ENCODE peak calls at places on chromosome 20, in six cellular contexts. U, L, Y, O, B and F are unnamed samples.
A peak's percentile ranks its signal among the peaks of the same experiment; 100 is the strongest.

GRCh38 chr20:23115823-23116222 is 29.7 kb upstream of the CD93 start:
- ATAC-seq in U (peak; percentile 60), L (no peak), Y (no peak), O (peak; percentile 61), B (no peak), F (peak; percentile 21)

GRCh38 chr20:57638895-57639236 is 18.6 kb upstream of the ZBP1 start:
- ATAC-seq in U (no peak), L (no peak), Y (no peak), O (no peak), B (no peak), F (no peak)

GRCh38 chr20:23588434-23589403 is 17.0 kb downstream of the CST9 start:
- ATAC-seq in U (no peak), L (no peak), Y (no peak), O (no peak), B (peak; percentile 66), F (no peak)

GRCh38 chr20:18263723-18264122 is 24.6 kb upstream of the ZNF133 start:
- ATAC-seq in U (no peak), L (peak; percentile 55), Y (peak; percentile 91), O (peak; percentile 53), B (no peak), F (no peak)

GRCh38 chr20:45827030-45827652 is at the start of gene TNNC2:
- ATAC-seq in U (no peak), L (no peak), Y (peak; percentile 61), O (no peak), B (no peak), F (no peak)

GRCh38 chr20:59207235-59207634 is 43.6 kb downstream of the ZNF831 start:
- ATAC-seq in U (no peak), L (no peak), Y (no peak), O (no peak), B (no peak), F (no peak)

GRCh38 chr20:47228654-47229053 is 127.8 kb downstream of the ZMYND8 start:
- ATAC-seq in U (no peak), L (no peak), Y (no peak), O (no peak), B (no peak), F (no peak)

GRCh38 chr20:6295477-6296256 is 172.8 kb upstream of the FERMT1 start:
- ATAC-seq in U (no peak), L (no peak), Y (no peak), O (no peak), B (no peak), F (no peak)

GRCh38 chr20:42530855-42531674 is 658.6 kb downstream of the PTPRT start:
- ATAC-seq in U (peak; percentile 68), L (no peak), Y (peak; percentile 72), O (peak; percentile 61), B (peak; percentile 60), F (no peak)

GRCh38 chr20:59153832-59154231 is 9.8 kb upstream of the ZNF831 start:
- ATAC-seq in U (no peak), L (no peak), Y (peak; percentile 34), O (no peak), B (no peak), F (no peak)

GRCh38 chr20:2172305-2173175 is 70.9 kb downstream of the STK35 start:
- ATAC-seq in U (peak; percentile 86), L (peak; percentile 94), Y (peak; percentile 84), O (peak; percentile 94), B (peak; percentile 83), F (peak; percentile 79)

GRCh38 chr20:37378785-37379598 is 33.1 kb downstream of the SRC start:
- ATAC-seq in U (no peak), L (peak; percentile 56), Y (peak; percentile 9), O (peak; percentile 15), B (peak; percentile 90), F (no peak)

GRCh38 chr20:32111287-32111686 is 1.8 kb downstream of the TM9SF4 start:
- ATAC-seq in U (no peak), L (no peak), Y (no peak), O (no peak), B (no peak), F (no peak)

GRCh38 chr20:48310312-48310711 is 517.5 kb downstream of the PREX1 start:
- ATAC-seq in U (no peak), L (no peak), Y (no peak), O (no peak), B (no peak), F (no peak)

GRCh38 chr20:57627972-57628650 is 7.9 kb upstream of the ZBP1 start:
- ATAC-seq in U (peak; percentile 49), L (no peak), Y (peak; percentile 39), O (peak; percentile 88), B (peak; percentile 54), F (peak; percentile 84)

GRCh38 chr20:11013801-11014200 is 340.0 kb upstream of the JAG1 start:
- ATAC-seq in U (no peak), L (no peak), Y (no peak), O (no peak), B (no peak), F (no peak)

GRCh38 chr20:5222919-5223634 is 93.7 kb downstream of the PROKR2 start:
- ATAC-seq in U (peak; percentile 92), L (peak; percentile 82), Y (peak; percentile 75), O (peak; percentile 64), B (peak; percentile 91), F (peak; percentile 70)

GRCh38 chr20:38842558-38842981 is 37.1 kb downstream of the PPP1R16B start:
- ATAC-seq in U (peak; percentile 99), L (no peak), Y (no peak), O (no peak), B (no peak), F (no peak)

GRCh38 chr20:33209789-33210188 is 7.4 kb upstream of the BPIFA3 start:
- ATAC-seq in U (peak; percentile 47), L (peak; percentile 68), Y (peak; percentile 80), O (peak; percentile 51), B (peak; percentile 91), F (no peak)

GRCh38 chr20:38001981-38002380 is 31.3 kb downstream of the TTI1 start:
- ATAC-seq in U (no peak), L (no peak), Y (no peak), O (no peak), B (no peak), F (no peak)

GRCh38 chr20:17992847-17993508 is 24.2 kb downstream of the MGME1 start:
- ATAC-seq in U (no peak), L (no peak), Y (no peak), O (no peak), B (peak; percentile 24), F (no peak)

GRCh38 chr20:46151936-46152335 is 33.8 kb downstream of the CD40 start:
- ATAC-seq in U (peak; percentile 80), L (peak; percentile 83), Y (peak; percentile 88), O (no peak), B (peak; percentile 84), F (no peak)

GRCh38 chr20:4802023-4802422 is 80.3 kb downstream of the PRND start:
- ATAC-seq in U (no peak), L (no peak), Y (no peak), O (no peak), B (no peak), F (no peak)

GRCh38 chr20:3380228-3381070 is 27.0 kb downstream of the DNAAF9 start:
- ATAC-seq in U (no peak), L (no peak), Y (no peak), O (no peak), B (no peak), F (no peak)

GRCh38 chr20:33796263-33796906 is 14.8 kb upstream of the CHMP4B start:
- ATAC-seq in U (no peak), L (peak; percentile 73), Y (no peak), O (no peak), B (no peak), F (no peak)

DNA sequence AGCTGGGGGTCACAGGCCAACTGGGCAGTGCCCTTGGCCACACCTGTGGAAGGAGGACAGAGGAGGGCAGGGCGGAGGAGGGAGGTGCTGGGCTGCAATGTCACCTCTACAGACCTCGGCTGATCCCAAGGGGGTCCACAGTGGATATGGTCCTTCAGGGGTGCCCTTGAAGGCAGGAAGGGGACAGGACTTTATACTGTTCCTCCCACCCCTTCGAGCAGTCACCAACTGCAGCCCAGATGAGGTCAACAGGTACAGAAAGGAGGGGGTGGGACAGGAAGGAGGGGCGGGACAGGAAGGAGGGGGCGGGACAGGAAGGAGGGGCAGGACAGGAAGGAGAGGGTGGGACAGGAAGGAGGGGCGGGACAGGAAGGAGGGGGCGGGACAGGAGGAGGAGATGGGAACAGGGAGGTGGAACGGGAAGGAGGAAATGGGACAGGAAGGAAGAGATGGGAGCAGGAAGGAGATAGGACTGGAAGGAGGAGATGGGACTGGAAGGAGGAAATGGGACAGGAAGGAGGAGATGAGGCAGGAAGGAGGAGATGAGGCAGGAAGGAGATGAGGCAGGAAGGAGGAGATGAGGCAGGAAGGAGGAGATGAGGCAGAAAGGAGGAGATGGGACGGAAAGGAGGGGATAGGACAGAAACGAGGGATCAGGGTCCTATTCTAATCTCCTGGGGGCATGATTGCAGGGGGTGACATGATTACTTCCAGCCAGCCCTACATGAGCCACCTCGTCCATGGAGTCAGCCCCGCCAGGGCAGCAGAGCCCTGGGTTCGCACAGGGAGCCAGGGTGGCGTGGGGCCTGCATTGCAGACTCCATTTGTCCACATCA is 19.4 kb upstream of the MRGBP start:
- ATAC-seq in U (peak; percentile 75), L (peak; percentile 83), Y (peak; percentile 3), O (no peak), B (peak; percentile 87), F (no peak)
- TF ChIP-seq POLR2A in U (peak; percentile 64), L (peak; percentile 61), Y (no peak), O (peak; percentile 21), B (peak; percentile 92), F (no peak)

DNA sequence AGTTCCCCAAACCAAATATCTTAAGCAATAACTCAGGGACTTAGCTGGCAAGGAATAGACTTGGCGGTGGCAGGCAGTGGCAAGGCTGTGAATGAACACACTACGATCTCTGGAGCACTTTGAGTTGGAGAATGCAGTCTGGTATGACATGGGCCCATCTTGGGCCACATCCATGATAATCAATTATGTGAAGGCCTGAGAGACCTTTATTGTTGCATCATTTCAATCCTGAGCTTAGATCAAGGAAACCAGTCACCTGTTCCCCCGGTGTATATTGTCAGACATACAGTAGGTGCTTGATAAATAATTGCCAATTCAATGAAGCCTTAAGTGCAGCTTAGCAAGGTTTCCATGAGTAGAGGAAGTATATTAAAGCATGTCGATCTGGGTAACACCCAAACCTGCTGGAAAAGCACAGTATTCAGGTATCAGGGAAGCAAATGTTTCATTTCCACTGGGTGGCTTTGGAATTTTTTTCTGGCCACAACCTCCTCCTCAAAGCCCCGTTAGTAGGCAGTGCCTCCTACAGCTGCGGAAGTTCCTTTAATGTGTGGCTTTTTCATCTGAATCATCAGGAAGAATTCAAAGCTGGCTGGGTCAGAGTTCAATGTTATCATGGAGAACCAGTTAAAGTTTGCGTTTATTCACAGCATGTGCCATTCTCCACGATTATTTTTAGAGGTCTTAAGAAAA is 10.2 kb downstream of the CASS4 start:
- ATAC-seq in U (no peak), L (peak; percentile 92), Y (peak; percentile 74), O (peak; percentile 56), B (peak; percentile 40), F (no peak)
- TF ChIP-seq CTCF in U (no peak), L (no peak), Y (peak; percentile 27), O (no peak), B (peak; percentile 56), F (no peak)

GRCh38 chr20:53899351-53900167 is 170.8 kb downstream of the BCAS1 start:
- ATAC-seq in U (peak; percentile 88), L (peak; percentile 84), Y (peak; percentile 38), O (peak; percentile 78), B (peak; percentile 88), F (peak; percentile 54)
- TF ChIP-seq POLR2AphosphoS5 in U (no peak), L (no peak), Y (no peak), O (no peak), B (no peak), F (peak; percentile 29)

DNA sequence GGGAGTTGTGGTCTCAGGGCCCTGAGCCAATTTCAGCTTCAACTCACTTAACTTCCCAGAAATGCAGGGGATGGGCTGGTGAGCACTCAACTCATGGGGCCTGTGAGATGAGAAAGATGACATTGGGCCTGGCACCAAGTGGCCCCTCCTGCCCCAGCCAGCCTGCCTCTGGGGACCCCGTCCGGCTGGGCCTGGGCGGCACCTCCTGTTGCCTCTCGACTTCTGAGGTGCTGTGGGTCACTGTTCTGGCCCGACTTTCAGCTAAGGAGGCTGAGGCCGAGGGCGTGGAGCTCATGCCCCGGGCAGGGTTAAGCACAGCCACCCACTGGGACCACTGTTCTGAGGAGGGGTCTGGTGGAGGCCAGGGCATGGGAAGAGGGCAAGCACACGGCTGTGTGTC is 6.7 kb downstream of the RGS19 start:
- ATAC-seq in U (no peak), L (no peak), Y (no peak), O (no peak), B (no peak), F (no peak)
- TF ChIP-seq POLR2A in U (no peak), L (no peak), Y (no peak), O (no peak), B (no peak), F (no peak)